ENCODE peak calls at places on chromosomes 16 and 17, in four cellular contexts. O is GM12878, Q is HepG2, A is K562. E is an unnamed sample.

GRCh38 chr17:28724500-28725165 is 1.4 kb downstream of the TLCD1 start:
- DNase-seq in O (no peak), Q (no peak), A (no peak), E (no peak)

GRCh38 chr17:9473716-9474115 is 101.9 kb downstream of the STX8 start:
- DNase-seq in O (no peak), Q (peak), A (no peak), E (no peak)

GRCh38 chr16:84841787-84842300 is 22.1 kb downstream of the CRISPLD2 start:
- DNase-seq in O (no peak), Q (no peak), A (no peak), E (no peak)

GRCh38 chr17:61340431-61340830 is 59.2 kb upstream of the TBX2 start:
- DNase-seq in O (no peak), Q (no peak), A (no peak), E (no peak)

GRCh38 chr17:51298508-51299371 is 38.4 kb downstream of the UTP18 start:
- DNase-seq in O (no peak), Q (peak), A (peak), E (peak)

GRCh38 chr16:85613609-85614337 is 651 bp downstream of the GSE1 start:
- DNase-seq in O (no peak), Q (peak), A (peak), E (peak)

GRCh38 chr17:9668532-9668931 is 23.2 kb downstream of the USP43 start:
- DNase-seq in O (no peak), Q (no peak), A (no peak), E (no peak)

GRCh38 chr17:11944587-11944986 is 52.7 kb downstream of the ZNF18 start:
- DNase-seq in O (no peak), Q (no peak), A (no peak), E (no peak)

GRCh38 chr17:35345926-35346771 is 27.3 kb downstream of the SLFN11 start:
- DNase-seq in O (no peak), Q (no peak), A (peak), E (no peak)

GRCh38 chr16:11080327-11080967 is 136.1 kb downstream of the CLEC16A start:
- DNase-seq in O (no peak), Q (no peak), A (no peak), E (no peak)

GRCh38 chr16:55240933-55241332 is 83.1 kb upstream of the IRX6 start:
- DNase-seq in O (no peak), Q (no peak), A (no peak), E (no peak)

GRCh38 chr17:19281161-19281560 is 44.0 kb downstream of the EPN2 start:
- DNase-seq in O (no peak), Q (no peak), A (no peak), E (no peak)

GRCh38 chr16:56198044-56198754 is 6.9 kb downstream of the GNAO1 start:
- DNase-seq in O (no peak), Q (no peak), A (no peak), E (no peak)

GRCh38 chr16:88784074-88784855 is 755 bp downstream of the PIEZO1 start:
- DNase-seq in O (no peak), Q (peak), A (peak), E (peak)

GRCh38 chr16:74898667-74899066 is 86.3 kb downstream of the WDR59 start:
- DNase-seq in O (no peak), Q (no peak), A (no peak), E (no peak)

GRCh38 chr17:76529643-76530488 is 7.6 kb downstream of the CYGB start:
- DNase-seq in O (no peak), Q (peak), A (peak), E (no peak)

GRCh38 chr16:77816293-77816692 is 27.9 kb downstream of the VAT1L start:
- DNase-seq in O (no peak), Q (no peak), A (no peak), E (no peak)

GRCh38 chr16:877242-878065 is 76.9 kb upstream of the GNG13 start:
- DNase-seq in O (no peak), Q (no peak), A (no peak), E (no peak)

GRCh38 chr16:67842509-67843342 is 606 bp downstream of the THAP11 start:
- DNase-seq in O (no peak), Q (peak), A (no peak), E (peak)

GRCh38 chr17:2996208-2996855 is 67.1 kb downstream of the OR1D5 start:
- DNase-seq in O (no peak), Q (no peak), A (no peak), E (no peak)

GRCh38 chr17:40074175-40074512 is 11.4 kb downstream of the THRA start:
- DNase-seq in O (no peak), Q (no peak), A (no peak), E (no peak)

GRCh38 chr17:81579298-81579697 is 27.1 kb upstream of the FAAP100 start:
- DNase-seq in O (no peak), Q (no peak), A (no peak), E (no peak)

GRCh38 chr17:1943432-1943802 is 81.7 kb downstream of the RTN4RL1 start:
- DNase-seq in O (no peak), Q (no peak), A (no peak), E (no peak)

GRCh38 chr16:75279277-75279676 is 27.9 kb upstream of the BCAR1 start:
- DNase-seq in O (no peak), Q (no peak), A (no peak), E (no peak)

GRCh38 chr17:45325810-45326209 is 9.0 kb upstream of the MAP3K14 start:
- DNase-seq in O (no peak), Q (no peak), A (no peak), E (no peak)
- TF ChIP-seq FOXM1 in O (no peak), Q (no peak), A (no peak), E (no peak)

GRCh38 chr17:47792457-47792856 is 29.1 kb downstream of the OSBPL7 start:
- DNase-seq in O (no peak), Q (no peak), A (no peak), E (no peak)

GRCh38 chr17:47792979-47793378 is 28.6 kb downstream of the OSBPL7 start:
- DNase-seq in O (no peak), Q (no peak), A (no peak), E (no peak)

GRCh38 chr17:47785538-47786123 is 36.0 kb downstream of the OSBPL7 start:
- DNase-seq in O (no peak), Q (peak), A (peak), E (peak)

GRCh38 chr17:47791025-47791424 is 30.6 kb downstream of the OSBPL7 start:
- DNase-seq in O (no peak), Q (no peak), A (no peak), E (no peak)

GRCh38 chr17:47789611-47790520 is 31.7 kb downstream of the OSBPL7 start:
- DNase-seq in O (no peak), Q (no peak), A (peak), E (peak)
- TF ChIP-seq BHLHE40 in O (no peak), Q (no peak), A (no peak), E (no peak)

GRCh38 chr17:31527606-31528005 is 136.1 kb downstream of the RAB11FIP4 start:
- DNase-seq in O (no peak), Q (no peak), A (no peak), E (no peak)
- TF ChIP-seq FOXM1 in O (no peak), Q (no peak), A (no peak), E (no peak)

GRCh38 chr17:49061524-49061943 is 64.3 kb downstream of the IGF2BP1 start:
- DNase-seq in O (no peak), Q (no peak), A (no peak), E (no peak)
- TF ChIP-seq BHLHE40 in O (no peak), Q (no peak), A (no peak), E (no peak)

GRCh38 chr17:65055708-65056638 is 567 bp downstream of the GNA13 start:
- DNase-seq in O (no peak), Q (peak), A (peak), E (peak)
- TF ChIP-seq FOXM1 in O (no peak), Q (no peak), A (no peak), E (no peak)

DNA sequence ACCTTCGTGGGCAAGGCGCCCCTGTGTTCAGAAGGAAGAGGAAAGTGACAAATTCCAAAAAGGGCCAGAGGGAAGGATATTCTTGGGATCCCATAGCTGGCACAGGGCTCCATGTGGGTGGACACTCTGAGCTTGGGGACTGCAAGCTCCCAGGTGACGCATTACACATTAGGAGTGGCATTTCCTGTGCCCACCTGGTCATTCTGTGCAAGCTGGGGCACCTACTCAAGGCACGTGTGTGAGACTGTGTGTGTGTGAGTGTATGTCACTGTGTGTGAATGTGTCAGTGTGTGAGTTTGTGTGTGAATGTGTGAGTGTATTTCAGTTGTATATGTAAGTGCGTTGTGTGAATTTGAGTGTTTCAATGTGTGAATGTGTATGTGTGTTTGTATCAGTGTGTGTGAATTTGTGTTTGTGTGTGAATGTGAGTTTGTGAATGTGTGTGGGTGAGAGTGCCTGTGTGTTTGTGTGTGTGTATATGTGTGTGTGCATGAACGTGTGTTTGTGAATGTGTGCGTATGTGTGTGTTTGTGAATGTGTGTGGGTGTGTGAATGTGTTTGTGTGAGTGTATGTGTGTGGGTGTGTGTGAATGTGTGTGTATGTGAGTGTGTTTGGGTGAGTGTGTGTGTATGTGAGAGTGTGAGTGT is 1.6 kb upstream of the CD300A start:
- DNase-seq in O (no peak), Q (no peak), A (no peak), E (no peak)
- TF ChIP-seq BHLHE40 in O (no peak), Q (no peak), A (no peak), E (no peak)

DNA sequence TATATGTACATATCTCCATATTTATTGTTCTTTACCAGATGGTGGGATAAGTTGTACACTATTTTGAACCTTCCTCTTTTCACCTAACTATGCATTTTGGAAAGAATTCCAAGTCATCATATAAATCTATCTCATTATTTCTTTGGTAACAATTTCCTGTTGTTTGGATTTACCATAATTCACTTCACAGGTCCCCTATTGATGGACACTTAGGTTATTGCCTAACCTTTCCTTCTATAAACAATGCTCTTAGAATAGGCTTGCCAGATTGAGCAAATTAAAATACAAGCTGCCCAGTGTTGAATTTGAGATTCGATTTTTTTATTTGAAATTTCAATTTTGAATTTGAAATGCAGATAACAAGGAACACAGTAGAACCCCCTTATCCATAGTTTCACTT is 28.9 kb upstream of the DHX8 start:
- DNase-seq in O (no peak), Q (no peak), A (no peak), E (no peak)
- TF ChIP-seq FOXM1 in O (no peak), Q (no peak), A (no peak), E (no peak)

DNA sequence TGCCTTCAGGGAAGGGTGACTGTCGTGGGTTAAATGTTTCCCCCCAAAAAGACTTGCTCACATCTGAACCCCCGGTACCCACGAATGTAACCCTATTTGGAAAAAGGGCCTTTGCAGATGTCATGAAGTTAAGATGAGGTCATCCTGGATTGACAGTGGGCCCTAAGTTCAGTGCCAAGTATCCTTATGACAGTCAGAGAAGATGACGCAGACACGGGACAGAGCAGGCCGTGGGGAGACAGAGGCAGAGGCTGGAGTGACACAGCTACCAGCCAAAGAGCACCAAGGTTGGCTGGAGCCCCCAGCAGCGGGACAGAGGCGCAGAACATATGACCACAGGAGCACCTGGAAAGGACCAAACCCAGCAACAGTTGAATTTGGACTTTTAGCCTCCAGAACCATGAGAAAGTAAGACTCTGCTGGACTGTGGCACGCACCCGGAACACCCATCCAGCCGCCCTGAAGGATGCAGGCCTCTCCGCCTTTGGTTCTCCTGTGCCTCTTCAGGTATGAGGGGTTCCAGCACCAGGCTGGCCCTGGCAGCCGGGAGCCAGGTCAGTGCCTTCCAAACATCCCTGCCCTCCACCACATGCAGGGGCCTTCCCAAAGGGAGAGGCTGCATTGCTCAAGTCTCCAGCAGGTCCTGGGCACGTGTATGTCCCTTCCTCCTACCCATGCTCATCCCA is 104.0 kb downstream of the FOXL1 start:
- DNase-seq in O (no peak), Q (no peak), A (no peak), E (no peak)
- TF ChIP-seq BHLHE40 in O (no peak), Q (no peak), A (no peak), E (no peak)